ENCODE peak calls at places on chromosomes 16 and 17, in eight cellular contexts. X is transverse colon, U is heart left ventricle, Q is HepG2, G is adrenal gland, B is HCT116, J is uterus, Z is stomach. Y is an unnamed sample.

GRCh38 chr16:31382485-31383161 is 10.5 kb upstream of the ITGAD start:
- DNase-seq in Z (peak; percentile 67), G (peak; percentile 62), Q (peak; percentile 42), J (no peak), U (peak; percentile 76), X (peak; percentile 68), B (peak; percentile 33), Y (peak; percentile 80)

GRCh38 chr16:85615014-85615851 is 2.1 kb downstream of the GSE1 start:
- DNase-seq in B (peak; percentile 93), Z (peak; percentile 91), Q (peak; percentile 79), G (no peak), J (no peak), U (peak; percentile 47), X (peak; percentile 92), Y (peak; percentile 92)

GRCh38 chr16:30660424-30661251 is 2.4 kb downstream of the FBRS start:
- DNase-seq in B (no peak), U (no peak), Q (no peak), Z (no peak), X (peak; percentile 87), G (peak; percentile 25), J (no peak), Y (no peak)

GRCh38 chr16:52471650-52472370 is 75.1 kb downstream of the TOX3 start:
- DNase-seq in Q (no peak), G (no peak), B (no peak), Z (no peak), J (no peak), U (no peak), X (no peak), Y (no peak)

GRCh38 chr16:3282103-3282746 is 1.1 kb upstream of the ZNF263 start:
- DNase-seq in Q (peak; percentile 73), G (no peak), U (no peak), Z (no peak), J (no peak), B (no peak), X (no peak), Y (no peak)

GRCh38 chr16:68778551-68779231 is 41.6 kb downstream of the CDH1 start:
- DNase-seq in Q (no peak), Z (peak; percentile 73), B (no peak), X (peak; percentile 32), G (no peak), J (no peak), U (no peak), Y (peak; percentile 89)

GRCh38 chr17:64630309-64631223 is 31.5 kb downstream of the SMURF2 start:
- DNase-seq in Z (no peak), Q (no peak), J (no peak), G (no peak), U (no peak), B (no peak), X (no peak), Y (no peak)

GRCh38 chr17:80675451-80676095 is 130.9 kb downstream of the RPTOR start:
- DNase-seq in J (no peak), G (no peak), U (no peak), B (no peak), X (no peak), Z (no peak), Q (no peak), Y (no peak)

GRCh38 chr17:51298508-51299371 is 38.4 kb downstream of the UTP18 start:
- DNase-seq in Q (peak; percentile 76), G (no peak), X (no peak), Z (no peak), J (no peak), U (no peak), B (peak; percentile 51), Y (no peak)

GRCh38 chr16:56985962-56986360 is 3.4 kb upstream of the NLRC5 start:
- DNase-seq in Q (no peak), X (no peak), G (no peak), U (no peak), Z (no peak), B (no peak), J (no peak), Y (no peak)

GRCh38 chr16:7334801-7335560 is 2.3 kb downstream of the RBFOX1 start:
- DNase-seq in X (no peak), Z (no peak), Q (no peak), G (no peak), B (no peak), J (no peak), U (no peak), Y (no peak)

GRCh38 chr17:67813803-67814180 is 11.5 kb upstream of the BPTF start:
- DNase-seq in U (no peak), G (no peak), X (no peak), B (no peak), J (no peak), Z (no peak), Q (no peak), Y (no peak)

GRCh38 chr16:50699345-50700159 is 6.1 kb downstream of the NOD2 start:
- DNase-seq in Q (peak; percentile 18), Z (no peak), J (no peak), B (no peak), U (no peak), X (no peak), G (no peak), Y (no peak)

DNA sequence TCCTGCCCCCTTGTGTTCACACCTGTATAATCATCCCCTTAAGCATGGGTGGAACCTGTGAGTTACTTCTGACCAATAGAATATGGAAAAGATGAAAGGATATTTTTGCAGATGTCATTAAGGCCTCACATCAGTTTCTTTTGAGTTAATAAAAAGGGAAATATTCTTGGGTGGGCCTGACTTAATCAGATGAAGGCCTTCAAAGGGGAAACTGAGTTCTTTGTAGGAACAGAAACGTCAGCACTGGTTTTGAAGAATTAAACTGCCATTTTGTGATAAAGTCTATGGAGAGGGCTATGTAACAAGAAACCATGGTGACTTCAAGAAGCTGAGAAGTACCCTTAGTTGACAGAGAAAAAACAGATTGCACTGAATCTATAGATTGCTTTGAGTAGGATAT is 168.7 kb upstream of the CNTNAP4 start:
- DNase-seq in Q (no peak), G (no peak), X (no peak), U (no peak), Z (no peak), B (no peak), J (no peak), Y (no peak)
- TF ChIP-seq CTCF in Q (no peak), G (no peak), X (no peak), U (no peak), Z (no peak), B (no peak), J (no peak), Y (no peak)

GRCh38 chr17:35557353-35557752 is 3.3 kb downstream of the SLFN14 start:
- DNase-seq in B (no peak), G (no peak), J (no peak), X (no peak), Q (no peak), U (no peak), Z (no peak), Y (peak; percentile 8)

GRCh38 chr17:35554668-35555067 is 6.0 kb downstream of the SLFN14 start:
- DNase-seq in U (no peak), Q (no peak), X (no peak), B (no peak), J (no peak), G (no peak), Z (no peak), Y (no peak)

GRCh38 chr17:35553310-35553709 is 7.3 kb downstream of the SLFN14 start:
- DNase-seq in J (no peak), B (no peak), G (no peak), X (no peak), Q (no peak), U (no peak), Z (no peak), Y (no peak)

GRCh38 chr17:35559495-35559894 is 1.1 kb downstream of the SLFN14 start:
- DNase-seq in J (no peak), B (no peak), X (no peak), Q (no peak), G (no peak), U (no peak), Z (no peak), Y (no peak)

GRCh38 chr17:35555695-35556094 is 4.9 kb downstream of the SLFN14 start:
- DNase-seq in Q (no peak), G (no peak), U (no peak), J (no peak), Z (no peak), X (no peak), B (no peak), Y (no peak)
- H3K27me3 ChIP-seq in Q (peaks cover 5% of the 10 kb centered on the region), G (peaks cover 5% of the 10 kb centered on the region), U (no peaks in the 10 kb centered on the region), J (no peaks in the 10 kb centered on the region), Z (peaks cover 17% of the 10 kb centered on the region), X (peaks cover 46% of the 10 kb centered on the region), B (peaks cover 20% of the 10 kb centered on the region), Y (no peaks in the 10 kb centered on the region)

GRCh38 chr16:90047714-90048346 is 28.6 kb upstream of the DBNDD1 start:
- DNase-seq in Q (no peak), U (no peak), J (peak; percentile 41), G (no peak), B (no peak), Z (no peak), X (no peak), Y (no peak)

GRCh38 chr16:90046122-90046970 is 27.1 kb upstream of the DBNDD1 start:
- DNase-seq in U (no peak), Q (no peak), X (no peak), Z (no peak), J (no peak), B (no peak), G (no peak), Y (peak; percentile 45)

GRCh38 chr16:90048347-90048722 is 28.8 kb downstream of the PRDM7 start:
- DNase-seq in G (no peak), X (no peak), B (no peak), U (no peak), J (no peak), Q (no peak), Z (no peak), Y (no peak)

GRCh38 chr16:90048737-90049330 is 28.3 kb downstream of the PRDM7 start:
- DNase-seq in Z (no peak), Q (no peak), B (no peak), U (no peak), G (no peak), X (no peak), J (no peak), Y (no peak)

DNA sequence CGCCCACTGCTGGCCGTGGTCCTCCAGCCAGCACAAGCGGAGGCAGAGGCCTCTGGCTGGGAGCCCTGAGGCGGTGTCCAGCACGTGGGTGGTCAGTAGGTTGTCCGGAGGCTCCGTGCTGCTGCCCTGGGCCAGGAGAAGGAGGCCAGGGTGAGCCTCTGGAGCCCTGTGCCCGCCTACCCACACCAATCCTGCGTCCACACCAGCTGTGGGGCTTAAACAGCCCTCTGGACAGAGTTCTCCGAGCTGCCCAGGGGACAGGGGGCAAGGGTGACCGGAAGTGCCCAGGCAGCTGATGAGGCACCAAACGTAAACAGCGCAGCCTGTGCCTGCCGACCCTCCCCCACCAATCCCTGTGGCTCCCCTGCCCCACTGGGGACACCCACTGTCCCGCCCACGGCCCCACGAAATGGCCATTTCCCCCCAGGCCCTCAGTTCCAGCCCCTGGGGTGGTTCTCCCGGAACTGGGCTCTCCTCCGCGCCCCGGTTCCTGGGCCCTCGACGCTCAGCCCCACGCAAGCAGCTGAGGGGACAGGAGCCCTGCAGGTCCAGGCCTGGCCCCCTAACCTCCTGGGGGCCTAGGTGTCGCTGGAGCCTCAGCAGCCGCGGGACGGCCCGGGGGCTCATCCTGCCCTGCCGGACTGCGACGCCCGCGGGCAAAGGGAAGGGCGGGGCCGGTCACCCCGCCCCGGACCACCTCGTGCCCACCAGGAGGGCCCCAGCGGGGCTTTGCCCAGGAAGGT is 27.9 kb upstream of the DBNDD1 start:
- DNase-seq in Q (peak; percentile 45), U (peak; percentile 74), Z (peak; percentile 80), B (no peak), G (peak; percentile 71), X (peak; percentile 54), J (peak; percentile 84), Y (peak; percentile 68)
- TF ChIP-seq POLR2A in Q (peak; percentile 79), U (no peak), Z (no peak), B (no peak), G (peak; percentile 40), X (no peak), J (peak; percentile 23), Y (peak; percentile 36)

GRCh38 chr17:78806451-78806850 is 24.4 kb upstream of the CYTH1 start:
- DNase-seq in U (no peak), Q (no peak), B (no peak), X (no peak), J (no peak), Z (no peak), G (no peak), Y (peak; percentile 34)
- TF ChIP-seq CTCF in U (no peak), Q (no peak), B (no peak), X (no peak), J (no peak), Z (no peak), G (no peak), Y (no peak)

Y was measured in body of pancreas.